ENCODE peak calls at places on chromosomes 1 and 21, in six cellular contexts. One of them, this sample, is unnamed.

GRCh38 chr21:42684109-42684916 is 30.9 kb downstream of the PDE9A start:
- DNase-seq in HL-60: no peak
- DNase-seq in HCT116: no peak
- DNase-seq in GM12891: no peak
- DNase-seq in sigmoid colon: peak
- DNase-seq in prostate gland: no peak
- DNase-seq in this sample: no peak

GRCh38 chr1:21570528-21570875 is 61.3 kb downstream of the ALPL start:
- DNase-seq in HL-60: no peak
- DNase-seq in HCT116: no peak
- DNase-seq in GM12891: no peak
- DNase-seq in sigmoid colon: no peak
- DNase-seq in prostate gland: no peak
- DNase-seq in this sample: no peak

GRCh38 chr1:43435146-43436145 is 18.3 kb downstream of the HYI start:
- DNase-seq in HL-60: no peak
- DNase-seq in HCT116: no peak
- DNase-seq in GM12891: no peak
- DNase-seq in sigmoid colon: peak
- DNase-seq in prostate gland: no peak
- DNase-seq in this sample: no peak

GRCh38 chr1:11078631-11079030 is 18.8 kb upstream of the SRM start:
- DNase-seq in HL-60: no peak
- DNase-seq in HCT116: no peak
- DNase-seq in GM12891: no peak
- DNase-seq in sigmoid colon: peak
- DNase-seq in prostate gland: no peak
- DNase-seq in this sample: no peak

GRCh38 chr1:204443260-204443619 is 31.6 kb upstream of the PPP1R15B start:
- DNase-seq in HL-60: no peak
- DNase-seq in HCT116: no peak
- DNase-seq in GM12891: no peak
- DNase-seq in sigmoid colon: no peak
- DNase-seq in prostate gland: peak
- DNase-seq in this sample: peak

GRCh38 chr1:244171241-244171985 is 120.3 kb downstream of the ZBTB18 start:
- DNase-seq in HL-60: no peak
- DNase-seq in HCT116: no peak
- DNase-seq in GM12891: no peak
- DNase-seq in sigmoid colon: no peak
- DNase-seq in prostate gland: no peak
- DNase-seq in this sample: no peak

GRCh38 chr1:205477759-205478247 is 22.0 kb upstream of the BLACAT1 start:
- DNase-seq in HL-60: no peak
- DNase-seq in HCT116: peak
- DNase-seq in GM12891: no peak
- DNase-seq in sigmoid colon: no peak
- DNase-seq in prostate gland: peak
- DNase-seq in this sample: peak

GRCh38 chr21:43302356-43302700 is 124.6 kb downstream of the SIK1 start:
- DNase-seq in HL-60: no peak
- DNase-seq in HCT116: no peak
- DNase-seq in GM12891: no peak
- DNase-seq in sigmoid colon: no peak
- DNase-seq in prostate gland: no peak
- DNase-seq in this sample: no peak

GRCh38 chr1:6646499-6647148 is 22.0 kb downstream of the THAP3 start:
- DNase-seq in HL-60: no peak
- DNase-seq in HCT116: peak
- DNase-seq in GM12891: peak
- DNase-seq in sigmoid colon: no peak
- DNase-seq in prostate gland: peak
- DNase-seq in this sample: peak

GRCh38 chr1:192808588-192809285 is at the start of gene RGS2:
- DNase-seq in HL-60: peak
- DNase-seq in HCT116: peak
- DNase-seq in GM12891: peak
- DNase-seq in sigmoid colon: peak
- DNase-seq in prostate gland: peak
- DNase-seq in this sample: peak

GRCh38 chr1:192807221-192807967 is 1.4 kb upstream of the RGS2 start:
- DNase-seq in HL-60: no peak
- DNase-seq in HCT116: no peak
- DNase-seq in GM12891: no peak
- DNase-seq in sigmoid colon: no peak
- DNase-seq in prostate gland: no peak
- DNase-seq in this sample: no peak

GRCh38 chr1:192803501-192803900 is 5.3 kb upstream of the RGS2 start:
- DNase-seq in HL-60: no peak
- DNase-seq in HCT116: no peak
- DNase-seq in GM12891: no peak
- DNase-seq in sigmoid colon: no peak
- DNase-seq in prostate gland: no peak
- DNase-seq in this sample: no peak

GRCh38 chr1:192807968-192808587 is 761 bp upstream of the RGS2 start:
- DNase-seq in HL-60: no peak
- DNase-seq in HCT116: no peak
- DNase-seq in GM12891: no peak
- DNase-seq in sigmoid colon: no peak
- DNase-seq in prostate gland: peak
- DNase-seq in this sample: no peak

GRCh38 chr1:192805832-192806323 is 3.0 kb upstream of the RGS2 start:
- DNase-seq in HL-60: peak
- DNase-seq in HCT116: peak
- DNase-seq in GM12891: no peak
- DNase-seq in sigmoid colon: no peak
- DNase-seq in prostate gland: peak
- DNase-seq in this sample: no peak
- TF ChIP-seq POLR2AphosphoS5 in HL-60: peak
- TF ChIP-seq POLR2AphosphoS5 in HCT116: peak
- TF ChIP-seq POLR2AphosphoS5 in GM12891: no peak
- TF ChIP-seq POLR2AphosphoS5 in sigmoid colon: peak
- TF ChIP-seq POLR2AphosphoS5 in prostate gland: peak
- TF ChIP-seq POLR2AphosphoS5 in this sample: peak

GRCh38 chr1:54405894-54406293 is 300 bp downstream of the SSBP3 start:
- DNase-seq in HL-60: no peak
- DNase-seq in HCT116: no peak
- DNase-seq in GM12891: no peak
- DNase-seq in sigmoid colon: no peak
- DNase-seq in prostate gland: no peak
- DNase-seq in this sample: peak

GRCh38 chr1:54408701-54409066 is 2.5 kb upstream of the SSBP3 start:
- DNase-seq in HL-60: no peak
- DNase-seq in HCT116: no peak
- DNase-seq in GM12891: no peak
- DNase-seq in sigmoid colon: no peak
- DNase-seq in prostate gland: no peak
- DNase-seq in this sample: no peak

GRCh38 chr1:54407957-54408700 is 1.9 kb upstream of the SSBP3 start:
- DNase-seq in HL-60: no peak
- DNase-seq in HCT116: peak
- DNase-seq in GM12891: no peak
- DNase-seq in sigmoid colon: no peak
- DNase-seq in prostate gland: no peak
- DNase-seq in this sample: no peak

GRCh38 chr1:54406339-54407181 is at the start of gene SSBP3:
- DNase-seq in HL-60: peak
- DNase-seq in HCT116: peak
- DNase-seq in GM12891: peak
- DNase-seq in sigmoid colon: peak
- DNase-seq in prostate gland: peak
- DNase-seq in this sample: peak

GRCh38 chr1:54407201-54407956 is 1.2 kb upstream of the SSBP3 start:
- DNase-seq in HL-60: peak
- DNase-seq in HCT116: peak
- DNase-seq in GM12891: peak
- DNase-seq in sigmoid colon: peak
- DNase-seq in prostate gland: peak
- DNase-seq in this sample: peak
- TF ChIP-seq POLR2AphosphoS5 in HL-60: peak
- TF ChIP-seq POLR2AphosphoS5 in HCT116: peak
- TF ChIP-seq POLR2AphosphoS5 in GM12891: no peak
- TF ChIP-seq POLR2AphosphoS5 in sigmoid colon: peak
- TF ChIP-seq POLR2AphosphoS5 in prostate gland: peak
- TF ChIP-seq POLR2AphosphoS5 in this sample: peak

GRCh38 chr1:19511117-19511516 is 25.8 kb upstream of the CAPZB start:
- DNase-seq in HL-60: no peak
- DNase-seq in HCT116: no peak
- DNase-seq in GM12891: no peak
- DNase-seq in sigmoid colon: peak
- DNase-seq in prostate gland: no peak
- DNase-seq in this sample: no peak

GRCh38 chr1:19517017-19517416 is 31.7 kb upstream of the CAPZB start:
- DNase-seq in HL-60: no peak
- DNase-seq in HCT116: no peak
- DNase-seq in GM12891: no peak
- DNase-seq in sigmoid colon: no peak
- DNase-seq in prostate gland: no peak
- DNase-seq in this sample: no peak

GRCh38 chr1:19512545-19512944 is 27.2 kb upstream of the CAPZB start:
- DNase-seq in HL-60: no peak
- DNase-seq in HCT116: no peak
- DNase-seq in GM12891: no peak
- DNase-seq in sigmoid colon: no peak
- DNase-seq in prostate gland: no peak
- DNase-seq in this sample: no peak

DNA sequence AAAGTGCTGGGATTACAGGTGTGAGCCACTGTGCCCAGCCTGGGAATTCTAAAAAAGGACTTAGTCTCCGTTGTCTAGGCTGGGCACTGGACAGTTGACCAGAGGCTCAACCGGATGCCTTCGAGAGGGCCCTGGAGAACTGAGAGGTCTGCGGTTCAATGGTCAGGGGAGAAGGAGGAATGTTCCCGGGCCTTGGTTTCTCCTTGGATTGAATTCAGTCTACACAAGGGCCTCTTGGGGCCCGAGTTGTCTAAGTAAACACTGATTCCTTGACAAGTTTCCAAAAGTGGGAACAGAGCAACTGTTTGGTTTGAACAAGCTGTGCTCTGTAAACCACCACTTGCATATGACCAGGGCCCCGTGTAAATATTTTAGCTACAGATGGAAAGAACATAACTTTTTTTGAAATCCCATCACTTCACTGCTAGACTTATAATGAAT is 29.1 kb upstream of the CAPZB start:
- DNase-seq in HL-60: no peak
- DNase-seq in HCT116: no peak
- DNase-seq in GM12891: no peak
- DNase-seq in sigmoid colon: peak
- DNase-seq in prostate gland: peak
- DNase-seq in this sample: no peak
- TF ChIP-seq POLR2AphosphoS5 in HL-60: no peak
- TF ChIP-seq POLR2AphosphoS5 in HCT116: no peak
- TF ChIP-seq POLR2AphosphoS5 in GM12891: no peak
- TF ChIP-seq POLR2AphosphoS5 in sigmoid colon: peak
- TF ChIP-seq POLR2AphosphoS5 in prostate gland: peak
- TF ChIP-seq POLR2AphosphoS5 in this sample: peak

DNA sequence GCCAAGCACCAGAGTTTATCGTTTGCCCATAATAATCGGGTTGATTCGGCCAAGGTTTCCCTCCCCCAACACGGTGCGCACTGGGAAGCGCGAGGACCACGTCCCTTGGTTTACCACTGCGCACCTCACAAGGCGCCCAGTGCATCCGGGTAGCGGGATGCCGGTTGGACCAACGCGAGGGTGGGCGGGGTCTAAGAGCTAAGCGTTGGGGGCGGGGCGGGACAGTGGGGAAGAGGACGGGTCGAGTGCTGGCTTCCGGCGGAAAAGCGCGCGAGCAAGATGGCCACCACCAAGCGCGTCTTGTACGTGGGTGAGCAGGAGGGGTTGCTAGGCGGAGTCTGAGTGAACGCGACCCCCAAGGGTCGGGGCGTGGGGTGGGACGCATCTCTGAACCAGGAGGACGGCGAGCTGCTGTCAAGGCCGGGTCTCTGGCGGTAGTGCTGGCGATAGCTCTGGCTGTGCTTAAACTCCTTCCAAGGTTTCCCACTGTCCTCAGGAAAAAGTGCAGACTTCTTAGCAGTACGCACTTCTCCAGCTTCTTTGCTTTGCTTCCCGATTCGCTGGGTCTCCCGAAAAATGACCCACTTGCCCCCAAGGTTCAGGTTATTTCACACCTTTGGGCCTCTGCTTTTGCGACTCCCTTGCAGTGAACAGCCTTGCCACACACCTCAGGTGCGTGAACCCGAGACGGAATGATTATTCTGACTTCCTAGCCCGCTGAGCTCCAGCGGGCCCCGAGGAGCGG is at the start of gene PPIE:
- DNase-seq in HL-60: peak
- DNase-seq in HCT116: peak
- DNase-seq in GM12891: peak
- DNase-seq in sigmoid colon: peak
- DNase-seq in prostate gland: peak
- DNase-seq in this sample: peak
- TF ChIP-seq POLR2AphosphoS5 in HL-60: peak
- TF ChIP-seq POLR2AphosphoS5 in HCT116: peak
- TF ChIP-seq POLR2AphosphoS5 in GM12891: peak
- TF ChIP-seq POLR2AphosphoS5 in sigmoid colon: peak
- TF ChIP-seq POLR2AphosphoS5 in prostate gland: peak
- TF ChIP-seq POLR2AphosphoS5 in this sample: peak

GRCh38 chr1:108685524-108685923 is 6.6 kb upstream of the PRPF38B start:
- DNase-seq in HL-60: no peak
- DNase-seq in HCT116: no peak
- DNase-seq in GM12891: no peak
- DNase-seq in sigmoid colon: no peak
- DNase-seq in prostate gland: no peak
- DNase-seq in this sample: no peak
- TF ChIP-seq POLR2AphosphoS5 in HL-60: no peak
- TF ChIP-seq POLR2AphosphoS5 in HCT116: no peak
- TF ChIP-seq POLR2AphosphoS5 in GM12891: no peak
- TF ChIP-seq POLR2AphosphoS5 in sigmoid colon: no peak
- TF ChIP-seq POLR2AphosphoS5 in prostate gland: no peak
- TF ChIP-seq POLR2AphosphoS5 in this sample: no peak

This sample was measured in stomach.